ENCODE peak calls at places on chromosomes 1 and 21, in eight cellular contexts. Q is uterus, Z is Calu3, C is adrenal gland, K is SK-N-SH, D is Panc1, J is glutamatergic neuron, Y is nephron progenitor cell. F is an unnamed sample.

GRCh38 chr1:62800825-62801306 is 16.9 kb downstream of the ATG4C start:
- DNase-seq in Z (no peak), C (no peak), J (no peak), Q (no peak), K (no peak), Y (no peak), D (no peak), F (no peak)

GRCh38 chr1:179926494-179927205 is 28.0 kb upstream of the CEP350 start:
- DNase-seq in Y (no peak), J (no peak), Q (no peak), K (no peak), C (no peak), Z (no peak), D (no peak), F (no peak)

GRCh38 chr21:30209571-30209970 is 6.3 kb downstream of the CLDN8 start:
- DNase-seq in Q (no peak), Z (no peak), Y (no peak), J (no peak), K (no peak), C (no peak), D (no peak), F (no peak)

GRCh38 chr1:24108334-24109165 is 3.4 kb downstream of the MYOM3 start:
- DNase-seq in Y (no peak), D (no peak), Z (peak; percentile 30), K (no peak), Q (peak; percentile 48), J (no peak), C (peak; percentile 46), F (no peak)

GRCh38 chr1:245177071-245177900 is 22.5 kb downstream of the KIF26B start:
- DNase-seq in D (no peak), Z (peak; percentile 68), K (peak; percentile 71), C (no peak), J (no peak), Q (no peak), Y (no peak), F (no peak)

GRCh38 chr21:41319273-41319672 is 2.7 kb downstream of the FAM3B start:
- DNase-seq in K (no peak), Y (no peak), C (no peak), Z (no peak), Q (no peak), D (no peak), J (no peak), F (no peak)

GRCh38 chr1:92653605-92654381 is 131.1 kb downstream of the EVI5 start:
- DNase-seq in Q (no peak), D (no peak), C (no peak), Y (no peak), K (no peak), Z (no peak), J (no peak), F (no peak)

GRCh38 chr1:37439672-37439995 is 34.7 kb upstream of the ZC3H12A start:
- DNase-seq in J (no peak), Q (no peak), C (no peak), Z (no peak), D (no peak), K (no peak), Y (no peak), F (no peak)

GRCh38 chr1:42806593-42806992 is 10.3 kb upstream of the ERMAP start:
- DNase-seq in C (no peak), D (no peak), Q (no peak), Y (no peak), K (no peak), Z (no peak), J (no peak), F (no peak)

GRCh38 chr1:3062616-3063378 is 6.2 kb upstream of the PRDM16 start:
- DNase-seq in K (no peak), D (no peak), Q (no peak), Y (peak; percentile 35), C (no peak), J (no peak), Z (no peak), F (peak; percentile 24)

GRCh38 chr1:101566883-101567538 is 330.2 kb downstream of the S1PR1 start:
- DNase-seq in J (no peak), Z (no peak), C (no peak), D (no peak), Q (no peak), Y (no peak), K (no peak), F (no peak)

GRCh38 chr1:168287237-168287664 is 6.6 kb downstream of the TBX19 start:
- DNase-seq in Z (no peak), D (no peak), K (no peak), C (no peak), Y (no peak), J (no peak), Q (no peak), F (no peak)

GRCh38 chr21:36487641-36488307 is 7.9 kb upstream of the CLDN14 start:
- DNase-seq in C (no peak), D (no peak), K (no peak), Y (no peak), J (no peak), Z (no peak), Q (no peak), F (peak; percentile 88)

GRCh38 chr1:168110896-168111545 is 25.7 kb downstream of the GPR161 start:
- DNase-seq in J (no peak), C (no peak), Z (no peak), K (no peak), D (no peak), Q (no peak), Y (no peak), F (no peak)

GRCh38 chr1:8165595-8166360 is 139.7 kb upstream of the ERRFI1 start:
- DNase-seq in D (no peak), Z (no peak), J (peak; percentile 27), Q (no peak), Y (no peak), K (no peak), C (no peak), F (no peak)
- TF ChIP-seq CTCF in D (no peak), Z (no peak), J (no peak), Q (no peak), Y (no peak), K (peak; percentile 39), C (no peak), F (no peak)

DNA sequence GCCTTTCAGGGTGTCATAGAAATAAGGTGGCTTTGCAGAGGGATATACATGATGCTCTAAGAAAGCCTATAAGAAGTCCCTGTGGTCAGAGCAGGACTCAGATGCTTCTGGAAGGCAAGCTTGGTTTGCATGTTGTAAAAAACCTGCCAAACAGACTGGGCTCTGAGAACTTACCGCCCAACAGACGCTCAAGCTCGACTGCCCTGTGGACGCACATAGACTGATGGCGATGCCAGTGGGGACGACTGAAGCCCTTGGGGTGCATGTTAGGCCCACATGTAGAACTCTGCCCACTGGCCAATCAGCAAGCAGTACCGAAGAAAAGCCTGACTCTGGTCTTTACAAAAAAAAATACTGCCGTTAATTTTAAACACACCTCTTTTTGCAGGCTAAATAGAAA is 133.8 kb downstream of the NAV1 start:
- DNase-seq in Z (no peak), D (no peak), Y (no peak), J (no peak), Q (no peak), K (no peak), C (no peak), F (no peak)
- TF ChIP-seq CTCF in Z (no peak), D (no peak), Y (no peak), J (no peak), Q (no peak), K (no peak), C (no peak), F (no peak)

DNA sequence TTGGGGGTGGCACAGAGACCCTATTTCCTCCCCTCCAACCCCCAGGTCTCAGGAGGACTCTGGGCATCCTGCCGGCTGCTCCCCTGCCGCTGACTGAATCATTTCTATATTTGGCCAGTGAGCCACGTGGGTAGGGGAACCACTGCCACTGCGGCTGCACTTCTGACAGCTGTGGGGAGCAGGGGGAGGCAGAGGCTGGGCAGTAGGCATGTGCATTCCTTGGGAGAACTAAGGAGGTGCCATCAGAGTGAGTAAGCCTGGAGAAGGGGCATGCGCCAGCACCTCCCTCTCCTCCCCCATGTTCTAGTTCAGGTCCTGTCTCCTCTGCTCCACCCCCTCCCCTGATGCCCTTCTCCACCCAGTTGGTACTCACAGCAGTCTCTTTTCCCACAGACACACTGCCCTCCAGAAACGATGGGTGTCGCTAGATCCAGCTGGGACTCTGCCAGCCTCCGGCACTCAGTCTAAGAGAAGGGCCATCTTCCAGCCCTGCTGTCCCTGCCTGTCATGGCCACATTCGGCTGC is 12.0 kb downstream of the PPFIA4 start:
- DNase-seq in C (no peak), D (no peak), J (no peak), Q (peak; percentile 53), Y (no peak), Z (no peak), K (no peak), F (no peak)
- TF ChIP-seq CTCF in C (no peak), D (no peak), J (no peak), Q (no peak), Y (no peak), Z (no peak), K (peak; percentile 32), F (no peak)

DNA sequence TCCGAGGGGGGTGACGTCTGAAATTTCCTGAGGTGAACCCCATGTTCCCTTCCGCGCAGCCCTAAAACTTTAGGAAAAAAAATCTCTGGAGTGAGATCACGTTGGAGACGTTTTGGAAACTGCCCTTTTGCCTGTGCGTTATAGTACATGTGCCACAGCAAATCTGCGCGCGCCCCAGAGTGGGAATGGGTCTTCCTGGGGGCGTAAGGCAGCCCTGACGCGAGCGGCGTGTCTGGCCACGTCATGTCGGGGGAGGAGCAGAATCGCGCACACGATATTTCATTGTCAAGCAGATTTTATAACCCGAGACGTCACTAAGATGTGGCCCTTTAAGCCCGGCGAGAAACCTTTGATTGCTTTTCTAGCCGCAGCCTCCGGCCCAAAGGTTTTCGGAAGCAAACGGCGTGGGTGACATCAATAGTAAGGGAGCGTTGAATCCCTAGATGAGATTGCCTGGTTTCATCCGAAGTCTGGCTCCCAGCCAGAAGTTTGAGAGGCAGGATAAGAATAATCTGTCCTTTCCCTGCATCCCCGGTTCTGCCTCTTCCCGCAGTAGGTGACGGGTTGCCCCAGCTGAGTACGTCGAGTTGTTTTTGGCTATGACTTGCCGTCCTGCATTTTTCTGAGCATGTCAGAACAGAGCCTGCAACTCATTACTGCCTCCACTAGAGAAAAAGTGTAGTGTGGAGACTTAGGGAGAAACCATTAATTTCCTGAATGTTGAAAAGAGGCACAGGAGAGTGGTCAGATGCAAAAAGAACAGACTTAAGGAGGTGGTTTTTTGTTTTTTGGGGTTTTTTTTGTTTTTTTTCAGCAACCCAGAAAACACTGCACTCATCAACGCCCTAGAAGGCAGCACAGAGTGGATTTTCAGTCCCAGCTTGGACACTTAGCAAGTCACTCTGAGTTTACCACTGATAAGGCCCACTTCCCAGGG is 800 bp upstream of the PMVK start:
- DNase-seq in D (peak; percentile 84), J (peak; percentile 82), Z (peak; percentile 91), K (peak; percentile 90), Q (peak; percentile 94), Y (peak; percentile 86), C (peak; percentile 92), F (peak; percentile 91)
- TF ChIP-seq CTCF in D (peak; percentile 29), J (peak; percentile 8), Z (no peak), K (peak; percentile 37), Q (no peak), Y (no peak), C (peak; percentile 48), F (peak; percentile 18)

GRCh38 chr21:35051287-35051818 is 2.3 kb upstream of the RUNX1 start:
- DNase-seq in C (peak; percentile 61), Q (peak; percentile 31), Y (peak; percentile 62), Z (peak; percentile 88), J (peak; percentile 74), D (no peak), K (no peak), F (peak; percentile 89)
- TF ChIP-seq CTCF in C (peak; percentile 55), Q (no peak), Y (peak; percentile 46), Z (peak; percentile 64), J (peak; percentile 39), D (peak; percentile 79), K (peak; percentile 32), F (peak; percentile 52)

GRCh38 chr1:178093150-178093957 is 550 bp upstream of the RASAL2 start:
- DNase-seq in Y (peak; percentile 90), Q (peak; percentile 90), C (peak; percentile 93), Z (peak; percentile 96), D (peak; percentile 83), K (peak; percentile 94), J (peak; percentile 96), F (peak; percentile 90)
- TF ChIP-seq CTCF in Y (no peak), Q (no peak), C (peak; percentile 2), Z (no peak), D (no peak), K (no peak), J (no peak), F (no peak)